ENCODE peak calls at places on chromosome 16, in four cellular contexts. E is HepG2, J is GM12878, X is K562. L is an unnamed sample.

GRCh38 chr16:54817432-54817831 is 113.2 kb upstream of the IRX5 start:
- DNase-seq in E (peak), J (no peak), X (peak), L (no peak)

GRCh38 chr16:89051521-89052166 is 42.0 kb upstream of the ACSF3 start:
- DNase-seq in E (no peak), J (no peak), X (no peak), L (no peak)

GRCh38 chr16:69709456-69710084 is 16.8 kb downstream of the NQO1 start:
- DNase-seq in E (peak), J (peak), X (peak), L (peak)

GRCh38 chr16:78628526-78628925 is 529.1 kb downstream of the WWOX start:
- DNase-seq in E (no peak), J (no peak), X (no peak), L (no peak)

GRCh38 chr16:2473999-2474876 is 689 bp upstream of the TBC1D24 start:
- DNase-seq in E (no peak), J (no peak), X (peak), L (no peak)

GRCh38 chr16:700684-701584 is 4.7 kb downstream of the FBXL16 start:
- DNase-seq in E (no peak), J (no peak), X (peak), L (no peak)

GRCh38 chr16:4307215-4308037 is 8.4 kb upstream of the GLIS2 start:
- DNase-seq in E (peak), J (peak), X (peak), L (peak)

GRCh38 chr16:2447920-2448583 is 11.9 kb upstream of the TEDC2 start:
- DNase-seq in E (no peak), J (no peak), X (no peak), L (no peak)

GRCh38 chr16:89320717-89321501 is 103.4 kb downstream of the ZNF778 start:
- DNase-seq in E (no peak), J (no peak), X (peak), L (no peak)

GRCh38 chr16:46751381-46751780 is 3.2 kb upstream of the MYLK3 start:
- DNase-seq in E (no peak), J (no peak), X (no peak), L (no peak)

GRCh38 chr16:83351846-83352245 is 455.9 kb upstream of the HSBP1 start:
- DNase-seq in E (no peak), J (no peak), X (no peak), L (no peak)

GRCh38 chr16:52090080-52090479 is 456.9 kb downstream of the TOX3 start:
- DNase-seq in E (no peak), J (no peak), X (no peak), L (no peak)

GRCh38 chr16:27238016-27238587 is 30.5 kb downstream of the NSMCE1 start:
- DNase-seq in E (no peak), J (no peak), X (peak), L (no peak)

GRCh38 chr16:13390986-13391305 is 489.5 kb downstream of the SHISA9 start:
- DNase-seq in E (no peak), J (no peak), X (no peak), L (no peak)

GRCh38 chr16:47136101-47136820 is 7.5 kb downstream of the NETO2 start:
- DNase-seq in E (peak), J (no peak), X (no peak), L (peak)

GRCh38 chr16:1309888-1310831 is 724 bp downstream of the UBE2I start:
- DNase-seq in E (no peak), J (no peak), X (peak), L (no peak)

GRCh38 chr16:2783581-2784375 is 3.6 kb downstream of the PRSS33 start:
- DNase-seq in E (no peak), J (no peak), X (no peak), L (no peak)

GRCh38 chr16:2587891-2588565 is 50.2 kb downstream of the PDPK1 start:
- DNase-seq in E (no peak), J (no peak), X (no peak), L (no peak)

GRCh38 chr16:66275795-66276428 is 90.6 kb upstream of the CDH5 start:
- DNase-seq in E (peak), J (no peak), X (peak), L (peak)

GRCh38 chr16:79601978-79602609 is 1.6 kb upstream of the MAF start:
- DNase-seq in E (peak), J (peak), X (peak), L (no peak)

GRCh38 chr16:69396187-69397061 is 10.6 kb upstream of the TERF2 start:
- DNase-seq in E (peak), J (peak), X (peak), L (peak)

GRCh38 chr16:4179020-4179419 is 62.8 kb upstream of the ADCY9 start:
- DNase-seq in E (peak), J (no peak), X (no peak), L (peak)

GRCh38 chr16:15487336-15488284 is 53.2 kb downstream of the BMERB1 start:
- DNase-seq in E (no peak), J (no peak), X (no peak), L (peak)

GRCh38 chr16:86854895-86855294 is 276.5 kb downstream of the FOXL1 start:
- DNase-seq in E (no peak), J (no peak), X (no peak), L (no peak)

GRCh38 chr16:8867483-8868271 is 1.1 kb downstream of the CARHSP1 start:
- DNase-seq in E (no peak), J (no peak), X (no peak), L (no peak)

GRCh38 chr16:66524601-66525164 is 25.2 kb downstream of the TK2 start:
- DNase-seq in E (no peak), J (peak), X (peak), L (no peak)

DNA sequence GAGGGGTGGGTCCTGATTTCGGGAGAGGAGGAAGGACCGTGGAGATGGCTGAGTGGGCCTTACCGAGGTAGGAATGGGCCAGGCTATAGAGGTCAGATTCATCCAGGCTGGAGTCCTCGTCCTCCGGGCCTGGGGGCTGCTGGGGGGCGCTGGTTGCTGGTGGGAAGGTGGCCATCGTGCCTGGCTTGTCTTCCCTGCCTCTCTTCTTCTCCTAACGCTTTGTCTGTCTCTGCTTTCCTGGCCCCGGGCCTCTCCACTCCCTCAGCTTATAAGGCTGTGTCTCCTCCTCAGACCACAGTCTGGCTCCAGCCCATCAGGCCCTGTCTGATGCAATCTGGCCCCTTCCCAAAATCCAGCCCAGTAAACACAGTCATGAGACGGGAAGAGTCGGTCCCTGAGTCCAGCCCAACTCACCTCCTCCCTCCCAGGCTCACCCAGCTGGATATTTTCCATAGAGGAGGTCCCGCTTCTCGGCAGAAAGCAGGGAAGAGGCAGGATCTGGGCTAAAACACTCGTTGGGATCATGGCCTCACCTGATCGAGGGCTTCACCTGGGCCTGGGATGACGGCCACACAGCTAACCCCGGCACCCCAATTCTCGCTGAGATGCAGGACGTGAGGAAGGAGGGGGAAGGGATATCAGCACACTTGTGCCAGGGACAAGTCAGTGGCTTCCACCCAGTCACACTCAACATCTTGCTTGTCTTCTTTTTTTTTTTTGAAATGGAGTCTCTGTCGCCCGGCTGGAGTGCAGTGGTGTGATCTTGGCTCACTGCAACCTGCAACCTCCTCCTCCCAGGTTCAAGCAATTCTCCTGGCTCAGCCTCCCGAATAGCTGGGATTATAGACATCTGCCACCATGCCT is at the start of gene NUPR1:
- DNase-seq in E (peak), J (no peak), X (no peak), L (no peak)
- TF ChIP-seq CEBPB in E (peak), J (no peak), X (peak), L (no peak)

DNA sequence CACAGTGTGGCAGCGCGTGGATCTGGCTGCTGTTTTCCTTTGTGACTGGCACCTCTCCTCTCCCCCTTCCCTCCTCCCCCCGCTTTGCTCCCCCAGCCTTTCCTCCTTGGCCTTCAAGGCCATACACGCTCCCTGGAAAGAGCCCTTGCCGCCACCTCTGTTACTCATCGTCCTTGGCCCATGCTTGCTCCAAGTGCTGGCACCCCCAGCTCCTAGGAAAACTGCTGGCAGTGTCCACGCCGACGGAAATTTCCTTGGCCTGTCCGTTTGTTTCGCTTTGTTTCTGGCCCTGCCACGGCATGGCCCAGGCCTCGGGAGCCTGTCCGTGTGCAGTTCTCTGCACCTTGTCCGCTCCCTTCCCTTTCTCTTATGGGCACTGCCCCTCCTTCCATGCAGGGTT is 18.0 kb downstream of the CA5A start:
- DNase-seq in E (no peak), J (no peak), X (no peak), L (no peak)
- TF ChIP-seq SIN3A in E (no peak), J (no peak), X (no peak), L (no peak)

GRCh38 chr16:30626230-30626629 is 16.0 kb upstream of the ZNF689 start:
- DNase-seq in E (no peak), J (no peak), X (no peak), L (no peak)

GRCh38 chr16:30633526-30633925 is 17.2 kb upstream of the PRR14 start:
- DNase-seq in E (no peak), J (no peak), X (no peak), L (no peak)

GRCh38 chr16:30623558-30624283 is 13.5 kb upstream of the ZNF689 start:
- DNase-seq in E (no peak), J (no peak), X (no peak), L (no peak)

GRCh38 chr16:30628628-30629342 is 18.6 kb upstream of the ZNF689 start:
- DNase-seq in E (peak), J (no peak), X (peak), L (peak)
- TF ChIP-seq REST in E (no peak), J (no peak), X (no peak), L (no peak)

DNA sequence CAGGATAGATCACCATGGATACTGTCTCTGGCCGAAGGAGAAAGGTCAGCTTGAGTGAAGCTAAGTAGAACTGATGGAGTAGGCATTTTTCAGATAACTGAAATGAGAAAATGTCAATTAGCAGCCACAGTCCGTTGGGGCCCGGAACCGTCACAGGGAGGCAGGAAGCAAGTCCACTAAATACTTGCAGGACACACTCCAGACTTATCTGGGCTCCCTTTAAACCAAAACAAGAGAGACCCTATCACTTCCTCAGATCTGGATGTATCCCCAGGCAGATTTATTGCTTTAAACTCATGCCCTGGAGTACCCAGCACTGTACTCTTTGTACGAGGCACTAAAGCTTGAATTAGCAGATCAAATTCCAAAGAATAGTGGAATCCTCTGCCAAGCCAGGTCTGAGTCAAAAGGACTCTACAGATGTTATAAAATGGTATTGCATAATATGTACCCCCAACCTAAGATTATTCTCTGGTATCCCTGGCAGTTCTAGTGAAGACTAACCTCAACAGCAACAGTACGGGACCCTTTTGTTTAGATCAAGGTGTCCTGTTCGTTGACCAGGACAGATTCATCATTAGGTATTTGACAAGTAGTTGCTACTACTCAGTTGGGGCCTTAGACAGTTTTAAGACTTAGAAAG is 8.1 kb downstream of the ZP2 start:
- DNase-seq in E (no peak), J (no peak), X (no peak), L (no peak)
- TF ChIP-seq CEBPB in E (peak), J (no peak), X (peak), L (no peak)

GRCh38 chr16:85354623-85355514 is 242.6 kb upstream of the CIBAR2 start:
- DNase-seq in E (no peak), J (no peak), X (peak), L (no peak)
- TF ChIP-seq SIN3A in E (no peak), J (no peak), X (no peak), L (no peak)

GRCh38 chr16:53666816-53667415 is 36.7 kb downstream of the RPGRIP1L start:
- DNase-seq in E (peak), J (no peak), X (no peak), L (no peak)
- TF ChIP-seq REST in E (no peak), J (no peak), X (no peak), L (no peak)

DNA sequence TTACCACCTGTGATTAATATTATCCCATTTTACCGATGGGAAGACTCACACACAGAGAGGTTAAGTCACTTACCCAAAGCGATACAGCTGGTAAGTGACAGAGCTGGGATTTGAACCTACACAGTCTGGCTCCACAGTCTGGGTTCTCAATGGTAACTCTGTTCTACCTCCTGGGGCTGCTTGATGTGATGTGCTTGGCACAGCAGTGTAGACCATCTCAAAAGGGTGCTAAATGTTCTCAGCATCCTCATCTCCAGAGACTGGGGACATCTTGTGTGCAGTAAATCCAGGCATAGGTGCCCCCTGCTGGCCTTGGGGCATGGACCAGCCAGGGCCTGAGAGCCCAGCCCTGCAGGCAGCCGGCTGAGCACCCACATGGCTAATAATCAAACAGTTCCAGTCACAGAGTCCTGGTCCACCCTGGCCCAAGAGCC is 15.4 kb upstream of the KATNB1 start:
- DNase-seq in E (peak), J (no peak), X (peak), L (no peak)
- TF ChIP-seq CEBPB in E (no peak), J (no peak), X (no peak), L (no peak)

GRCh38 chr16:84618428-84619102 is 687 bp upstream of the COTL1 start:
- DNase-seq in E (peak), J (no peak), X (peak), L (peak)
- TF ChIP-seq SIN3A in E (no peak), J (no peak), X (no peak), L (no peak)

GRCh38 chr16:72864130-72864833 is 183.6 kb downstream of the ZFHX3 start:
- DNase-seq in E (no peak), J (no peak), X (no peak), L (no peak)
- TF ChIP-seq REST in E (no peak), J (no peak), X (no peak), L (peak)